ENCODE peak calls at places on chromosome 1, in six cellular contexts. B is skeletal muscle cell; E is mesendoderm; P is Peyer's patch; O is stimulated activated CD8-positive, alpha-beta memory T cell treated with anti-CD3 and anti-CD28 coated beads, Interleukin-4, amount 100 ng/mL, for 4 hours; G is T-cell. M is an unnamed sample.

GRCh38 chr1:23202263-23202749 is 15.0 kb downstream of the HTR1D start:
- DNase-seq in B (peak; percentile 28), E (no peak), P (no peak), O (no peak), G (no peak), M (peak; percentile 61)

GRCh38 chr1:15717418-15718131 is 18.5 kb upstream of the SLC25A34 start:
- DNase-seq in O (no peak), P (no peak), E (no peak), B (no peak), G (no peak), M (no peak)

GRCh38 chr1:110606784-110607662 is 865 bp upstream of the KCNA2 start:
- DNase-seq in P (no peak), G (no peak), B (no peak), E (peak; percentile 48), O (no peak), M (peak; percentile 23)

GRCh38 chr1:209513226-209513625 is 70.3 kb upstream of the CAMK1G start:
- DNase-seq in B (no peak), G (no peak), O (no peak), E (peak; percentile 89), P (no peak), M (peak; percentile 61)

GRCh38 chr1:15788624-15789301 is 18.7 kb downstream of the UQCRHL start:
- DNase-seq in E (peak; percentile 58), O (no peak), P (no peak), G (no peak), B (no peak), M (peak; percentile 64)

GRCh38 chr1:156616463-156616862 is 2.8 kb upstream of the HAPLN2 start:
- DNase-seq in B (peak; percentile 54), G (no peak), P (no peak), O (no peak), E (peak; percentile 11), M (peak; percentile 38)

GRCh38 chr1:156551066-156551643 is 21.2 kb downstream of the IQGAP3 start:
- DNase-seq in E (no peak), P (no peak), B (no peak), G (no peak), O (no peak), M (no peak)

GRCh38 chr1:156432109-156433018 is 63.4 kb downstream of the RHBG start:
- DNase-seq in B (no peak), E (peak; percentile 72), P (no peak), G (no peak), O (no peak), M (no peak)

GRCh38 chr1:15409400-15410222 is at the start of gene EFHD2:
- DNase-seq in E (peak; percentile 89), O (peak; percentile 62), P (peak; percentile 88), G (peak; percentile 92), B (no peak), M (peak; percentile 91)

GRCh38 chr1:41704189-41704588 is 214.5 kb downstream of the HIVEP3 start:
- DNase-seq in G (no peak), O (no peak), P (no peak), B (no peak), E (no peak), M (no peak)

GRCh38 chr1:208835082-208835467 is 590.9 kb upstream of the PLXNA2 start:
- DNase-seq in O (no peak), P (no peak), B (no peak), E (no peak), G (no peak), M (no peak)

GRCh38 chr1:184242507-184242943 is 144.3 kb upstream of the C1orf21 start:
- DNase-seq in P (no peak), B (no peak), G (no peak), E (peak; percentile 82), O (no peak), M (peak; percentile 58)

GRCh38 chr1:43446388-43446740 is 7.4 kb downstream of the HYI start:
- DNase-seq in E (no peak), P (no peak), G (no peak), B (no peak), O (no peak), M (no peak)

GRCh38 chr1:152111515-152111968 is 3.7 kb downstream of the TCHH start:
- DNase-seq in O (no peak), B (peak; percentile 19), P (no peak), E (peak; percentile 84), G (no peak), M (peak; percentile 63)

GRCh38 chr1:247228133-247228532 is 27.7 kb upstream of the VN1R5 start:
- DNase-seq in O (no peak), P (no peak), B (no peak), G (no peak), E (peak; percentile 7), M (peak; percentile 9)

GRCh38 chr1:43042773-43043470 is 84.3 kb upstream of the SLC2A1 start:
- DNase-seq in E (no peak), G (no peak), P (no peak), B (no peak), O (no peak), M (no peak)

GRCh38 chr1:150072959-150073358 is 5.4 kb downstream of the VPS45 start:
- DNase-seq in O (no peak), E (no peak), B (peak; percentile 1), P (no peak), G (no peak), M (peak; percentile 65)

GRCh38 chr1:215064327-215064726 is 18.2 kb upstream of the KCNK2 start:
- DNase-seq in E (no peak), B (no peak), O (no peak), G (no peak), P (no peak), M (no peak)

GRCh38 chr1:111219466-111220286 is 7.8 kb upstream of the CHI3L2 start:
- DNase-seq in P (peak; percentile 75), G (no peak), B (no peak), O (no peak), E (peak; percentile 94), M (no peak)

GRCh38 chr1:109788695-109789521 is 25.2 kb upstream of the EPS8L3 start:
- DNase-seq in O (no peak), B (no peak), E (peak; percentile 85), G (no peak), P (no peak), M (peak; percentile 50)

GRCh38 chr1:207903767-207904166 is 7.2 kb downstream of the CD34 start:
- DNase-seq in O (no peak), B (no peak), P (no peak), G (no peak), E (no peak), M (peak; percentile 40)

GRCh38 chr1:203624341-203624712 is 2.3 kb upstream of the ATP2B4 start:
- DNase-seq in O (no peak), P (no peak), G (no peak), E (peak; percentile 61), B (no peak), M (no peak)

GRCh38 chr1:32454726-32455125 is 10.1 kb upstream of the ZBTB8B start:
- DNase-seq in E (peak; percentile 84), G (no peak), O (no peak), B (no peak), P (no peak), M (peak; percentile 9)

GRCh38 chr1:3858231-3858981 is 1.1 kb downstream of the DFFB start:
- DNase-seq in B (peak; percentile 9), O (no peak), E (peak; percentile 34), P (no peak), G (no peak), M (peak; percentile 75)

GRCh38 chr1:7703321-7704213 is 67.5 kb upstream of the VAMP3 start:
- DNase-seq in E (peak; percentile 58), G (peak; percentile 13), B (no peak), O (no peak), P (no peak), M (no peak)

GRCh38 chr1:153566414-153567371 is 1.0 kb upstream of the S100A2 start:
- DNase-seq in B (peak; percentile 96), P (peak; percentile 64), O (peak; percentile 74), E (peak; percentile 99), G (peak; percentile 59), M (peak; percentile 100)